ENCODE peak calls at places on chromosomes 13 and 19, in eight cellular contexts. X is OCI-LY7; B is mucosa of descending colon; P is lower leg skin; C is astrocyte of the cerebellum; E is CD4-positive, alpha-beta T cell; M is neural crest cell; K is fibroblast of lung. N is an unnamed sample.

GRCh38 chr13:50543767-50544166 is 299.7 kb downstream of the DLEU7 start:
- DNase-seq in M (no peak), X (no peak), P (no peak), C (peak; percentile 80), B (no peak), K (peak; percentile 94), E (no peak), N (no peak)

GRCh38 chr19:51689751-51690358 is 3.3 kb upstream of the SPACA6 start:
- DNase-seq in B (no peak), P (peak; percentile 87), K (peak; percentile 41), X (no peak), M (peak; percentile 74), C (no peak), E (no peak), N (peak; percentile 56)

GRCh38 chr13:101978546-101979315 is 423.1 kb downstream of the FGF14 start:
- DNase-seq in X (no peak), K (no peak), C (no peak), M (no peak), P (no peak), E (no peak), B (no peak), N (no peak)

GRCh38 chr19:37931941-37932655 is 25.1 kb downstream of the SIPA1L3 start:
- DNase-seq in M (peak; percentile 14), C (peak; percentile 67), K (peak; percentile 66), P (peak; percentile 92), B (peak; percentile 88), X (peak; percentile 60), E (no peak), N (peak; percentile 78)

GRCh38 chr13:47237571-47237970 is 340.7 kb upstream of the HTR2A start:
- DNase-seq in E (no peak), P (no peak), M (no peak), B (no peak), K (no peak), X (no peak), C (no peak), N (no peak)

GRCh38 chr13:87677334-87678234 is 6.4 kb downstream of the SLITRK5 start:
- DNase-seq in X (peak; percentile 94), E (no peak), M (peak; percentile 41), P (peak; percentile 80), B (peak; percentile 22), K (peak; percentile 10), C (no peak), N (no peak)

GRCh38 chr13:52794589-52794988 is 53.9 kb downstream of the PCDH8 start:
- DNase-seq in C (no peak), P (no peak), X (no peak), K (no peak), B (no peak), M (no peak), E (no peak), N (no peak)

GRCh38 chr19:7200739-7201138 is 93.5 kb downstream of the INSR start:
- DNase-seq in M (no peak), K (no peak), B (no peak), X (no peak), E (no peak), C (no peak), P (no peak), N (no peak)

GRCh38 chr13:92097337-92097903 is 699.0 kb downstream of the GPC5 start:
- DNase-seq in B (no peak), M (no peak), E (no peak), K (peak; percentile 18), P (no peak), C (no peak), X (no peak), N (no peak)

GRCh38 chr19:11247934-11248333 is 8.5 kb downstream of the ANGPTL8 start:
- DNase-seq in C (no peak), M (no peak), X (no peak), P (no peak), B (no peak), E (no peak), K (no peak), N (no peak)

GRCh38 chr13:49300716-49301589 is 53.2 kb downstream of the CDADC1 start:
- DNase-seq in K (peak; percentile 84), C (peak; percentile 46), M (peak; percentile 28), X (peak; percentile 90), E (peak; percentile 25), P (no peak), B (peak; percentile 63), N (peak; percentile 46)

GRCh38 chr19:17330546-17331253 is 4.0 kb downstream of the ANO8 start:
- DNase-seq in C (no peak), M (no peak), X (no peak), E (no peak), B (no peak), K (no peak), P (no peak), N (no peak)

GRCh38 chr13:99062593-99062992 is 84.7 kb upstream of the DOCK9 start:
- DNase-seq in P (no peak), M (no peak), X (no peak), C (peak; percentile 68), K (peak; percentile 75), B (peak; percentile 16), E (no peak), N (no peak)

GRCh38 chr13:101453784-101454201 is 1.3 kb downstream of the ITGBL1 start:
- DNase-seq in M (no peak), X (no peak), C (no peak), B (peak; percentile 18), K (no peak), E (no peak), P (no peak), N (no peak)

GRCh38 chr19:3407556-3408516 is 41.5 kb downstream of the NFIC start:
- DNase-seq in X (no peak), M (no peak), B (no peak), E (no peak), P (no peak), C (peak; percentile 51), K (peak; percentile 53), N (no peak)

GRCh38 chr13:109974354-109974753 is 188.0 kb upstream of the IRS2 start:
- DNase-seq in C (no peak), P (peak; percentile 66), B (no peak), E (no peak), X (no peak), M (no peak), K (peak; percentile 23), N (no peak)

GRCh38 chr19:48806818-48807589 is 3.8 kb downstream of the BCAT2 start:
- DNase-seq in K (peak; percentile 49), B (peak; percentile 80), E (no peak), M (no peak), C (no peak), P (no peak), X (peak; percentile 73), N (peak; percentile 53)

GRCh38 chr13:57988276-57988675 is 356.7 kb downstream of the PCDH17 start:
- DNase-seq in B (no peak), K (no peak), P (no peak), X (no peak), M (no peak), E (no peak), C (no peak), N (no peak)

DNA sequence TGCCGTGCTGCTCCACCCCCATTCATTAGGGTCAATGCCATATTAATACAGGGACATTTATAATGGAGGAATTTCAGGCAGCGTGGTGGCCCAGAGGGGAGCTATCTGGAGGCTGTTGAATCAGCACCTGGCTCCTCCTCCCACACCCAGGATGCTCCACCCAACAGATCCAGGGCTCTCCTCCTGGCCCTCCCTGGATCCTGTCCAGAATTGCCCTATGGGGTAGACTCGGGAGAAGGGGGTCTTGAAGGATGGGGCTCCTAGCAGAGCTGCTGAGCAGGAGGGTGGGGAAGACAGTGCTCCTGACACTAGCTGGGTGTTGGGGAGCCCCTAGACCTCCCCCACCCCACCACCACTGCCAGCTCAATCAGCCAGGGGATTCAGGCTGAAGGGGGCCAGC is 5.2 kb upstream of the OR10H5 start:
- DNase-seq in P (no peak), X (no peak), M (no peak), K (no peak), C (no peak), B (no peak), E (no peak), N (no peak)
- TF ChIP-seq CTCF in P (no peak), X (no peak), M (no peak), K (no peak), C (no peak), B (no peak), E (no peak), N (no peak)

GRCh38 chr19:40191836-40192646 is 815 bp downstream of the MAP3K10 start:
- DNase-seq in E (no peak), X (peak; percentile 53), C (no peak), P (no peak), M (peak; percentile 37), K (peak; percentile 21), B (peak; percentile 16), N (no peak)
- TF ChIP-seq CTCF in E (no peak), X (peak; percentile 47), C (no peak), P (no peak), M (no peak), K (no peak), B (no peak), N (no peak)

GRCh38 chr13:106922384-106922783 is 354.4 kb upstream of the ARGLU1 start:
- DNase-seq in E (no peak), P (no peak), C (no peak), X (no peak), M (no peak), B (no peak), K (no peak), N (no peak)
- TF ChIP-seq CTCF in E (no peak), P (no peak), C (no peak), X (no peak), M (no peak), B (no peak), K (no peak), N (no peak)

GRCh38 chr19:39554701-39555311 is 14.8 kb upstream of the EID2 start:
- DNase-seq in P (no peak), K (no peak), C (no peak), B (no peak), M (no peak), X (no peak), E (no peak), N (no peak)

GRCh38 chr19:39555883-39556282 is 15.9 kb upstream of the EID2 start:
- DNase-seq in B (no peak), X (no peak), C (no peak), E (no peak), M (no peak), K (no peak), P (no peak), N (no peak)

GRCh38 chr19:39550197-39550596 is 10.2 kb upstream of the EID2 start:
- DNase-seq in K (no peak), B (no peak), P (no peak), C (no peak), M (no peak), E (no peak), X (no peak), N (no peak)

GRCh38 chr19:39557791-39558622 is 18.0 kb upstream of the EID2 start:
- DNase-seq in K (no peak), B (no peak), X (peak; percentile 12), C (no peak), P (no peak), E (no peak), M (no peak), N (no peak)

DNA sequence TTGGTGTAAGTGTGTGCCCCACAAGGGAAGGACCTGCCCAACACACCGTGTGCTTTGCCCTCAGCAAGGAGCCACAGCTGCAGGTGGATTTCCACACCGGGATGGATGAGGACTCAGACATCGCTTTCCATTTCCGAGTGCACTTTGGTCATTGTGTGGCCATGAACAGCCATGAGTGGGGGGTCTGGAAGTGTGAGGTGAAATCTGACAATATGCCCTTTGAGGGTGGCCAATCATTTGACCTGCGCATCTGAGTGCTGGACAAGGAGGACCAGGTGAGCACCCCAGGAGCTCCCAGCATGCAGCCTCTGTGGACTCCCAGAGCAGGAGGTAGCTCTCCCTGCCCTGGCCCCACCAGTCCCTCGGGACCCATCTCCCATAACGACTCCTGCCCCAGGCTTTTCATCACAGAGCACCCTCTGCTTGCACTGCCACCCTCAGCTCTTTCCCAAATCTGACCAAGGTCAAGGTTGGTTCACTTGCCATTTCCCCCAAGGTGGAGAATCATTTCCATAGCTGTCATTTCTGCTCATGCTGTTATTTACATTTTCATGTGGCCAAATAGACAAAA is 13.2 kb upstream of the EID2 start:
- DNase-seq in E (no peak), X (no peak), K (no peak), M (no peak), C (no peak), P (no peak), B (no peak), N (no peak)
- TF ChIP-seq CTCF in E (no peak), X (no peak), K (no peak), M (no peak), C (no peak), P (no peak), B (no peak), N (no peak)

N was measured in mesothelial cell of epicardium.